ENCODE peak calls at places on chromosomes 11 and 22, in six cellular contexts. T, G, I, B, N and W are unnamed samples.
A peak's percentile ranks its signal among the peaks of the same experiment; 100 is the strongest.

GRCh38 chr11:72001834-72002591 is 3.3 kb downstream of the IL18BP start:
- DNase-seq in T (no peak), G (no peak), I (no peak), B (no peak), N (no peak), W (no peak)

GRCh38 chr11:94781822-94782221 is 13.7 kb downstream of the AMOTL1 start:
- DNase-seq in T (no peak), G (no peak), I (no peak), B (no peak), N (no peak), W (no peak)

GRCh38 chr11:75768909-75769771 is 562 bp downstream of the DGAT2 start:
- DNase-seq in T (no peak), G (no peak), I (no peak), B (no peak), N (no peak), W (no peak)

GRCh38 chr11:36300651-36301050 is 4.6 kb downstream of the PRR5L start:
- DNase-seq in T (no peak), G (no peak), I (no peak), B (peak; percentile 60), N (no peak), W (no peak)

GRCh38 chr11:89205378-89205777 is 27.7 kb downstream of the TYR start:
- DNase-seq in T (no peak), G (no peak), I (peak; percentile 4), B (no peak), N (no peak), W (no peak)

GRCh38 chr22:22085702-22086500 is 103.3 kb upstream of the TOP3B start:
- DNase-seq in T (no peak), G (no peak), I (peak; percentile 15), B (no peak), N (peak; percentile 14), W (no peak)

GRCh38 chr11:130533113-130533803 is 84.8 kb downstream of the ADAMTS15 start:
- DNase-seq in T (no peak), G (no peak), I (no peak), B (no peak), N (no peak), W (no peak)

GRCh38 chr11:11667056-11667455 is 45.3 kb upstream of the GALNT18 start:
- DNase-seq in T (no peak), G (no peak), I (no peak), B (no peak), N (no peak), W (no peak)

GRCh38 chr11:73114110-73114834 is 27.8 kb downstream of the FCHSD2 start:
- DNase-seq in T (no peak), G (no peak), I (no peak), B (no peak), N (no peak), W (no peak)

GRCh38 chr11:2204361-2205213 is 33.0 kb upstream of the TH start:
- DNase-seq in T (no peak), G (no peak), I (no peak), B (peak; percentile 36), N (no peak), W (peak; percentile 8)

GRCh38 chr11:36510567-36511020 is 522 bp upstream of the TRAF6 start:
- DNase-seq in T (no peak), G (no peak), I (no peak), B (no peak), N (no peak), W (no peak)

GRCh38 chr11:78158987-78159662 is 19.7 kb upstream of the ALG8 start:
- DNase-seq in T (no peak), G (no peak), I (no peak), B (no peak), N (no peak), W (no peak)

GRCh38 chr22:28958611-28959010 is 75.2 kb downstream of the ZNRF3 start:
- DNase-seq in T (no peak), G (no peak), I (no peak), B (no peak), N (peak; percentile 58), W (no peak)

GRCh38 chr22:20953668-20954500 is 13.2 kb upstream of the AIFM3 start:
- DNase-seq in T (no peak), G (no peak), I (no peak), B (no peak), N (no peak), W (no peak)

GRCh38 chr22:32204856-32205722 is at the start of gene RFPL2:
- DNase-seq in T (no peak), G (no peak), I (peak; percentile 66), B (peak; percentile 69), N (peak; percentile 4), W (peak; percentile 62)
- TF ChIP-seq CTCF in T (no peak), G (no peak), I (peak; percentile 18), B (no peak), N (no peak), W (no peak)

GRCh38 chr11:120718171-120718570 is 206.6 kb downstream of the GRIK4 start:
- DNase-seq in T (no peak), G (no peak), I (no peak), B (no peak), N (no peak), W (no peak)
- TF ChIP-seq CTCF in T (no peak), G (no peak), I (no peak), B (no peak), N (no peak), W (no peak)

DNA sequence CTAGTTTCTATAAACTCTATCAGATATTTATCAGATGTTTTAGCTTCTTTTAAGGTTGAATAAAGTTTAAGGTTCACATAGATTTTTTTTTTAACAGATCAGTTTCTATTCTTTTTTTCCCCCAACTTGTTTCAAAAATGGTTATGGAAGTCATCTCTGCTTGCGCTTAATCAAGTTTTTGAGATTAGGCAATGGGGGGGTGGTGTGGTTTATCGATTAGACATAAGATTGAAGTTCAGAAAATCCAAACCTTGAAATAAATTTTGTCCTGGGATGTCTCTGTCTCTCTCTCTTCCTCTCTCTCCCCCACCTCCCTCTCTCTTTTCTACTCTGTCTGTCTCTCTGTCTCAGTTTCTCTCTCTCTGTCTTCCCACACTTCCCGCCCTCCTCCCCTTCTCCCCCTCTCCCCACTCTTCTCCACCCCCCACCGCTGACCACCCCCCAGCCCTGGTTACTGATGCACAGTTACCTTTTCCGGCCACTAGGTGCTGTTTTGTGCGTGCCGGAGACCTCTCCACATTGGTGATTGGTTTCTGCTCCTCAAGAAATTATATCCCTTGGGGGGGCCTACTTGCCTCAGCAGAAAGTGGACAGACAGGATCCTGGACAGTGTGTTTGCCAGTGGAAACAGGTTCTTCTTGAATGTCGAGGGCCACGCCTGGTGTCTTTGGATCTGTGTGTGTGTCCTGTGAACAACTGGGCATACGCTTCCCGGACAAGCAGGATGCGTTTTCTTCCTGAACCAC is 29.7 kb upstream of the ANO1 start:
- DNase-seq in T (no peak), G (no peak), I (peak; percentile 55), B (no peak), N (no peak), W (no peak)
- TF ChIP-seq CTCF in T (peak; percentile 35), G (peak; percentile 42), I (peak; percentile 75), B (no peak), N (peak; percentile 5), W (peak; percentile 40)

DNA sequence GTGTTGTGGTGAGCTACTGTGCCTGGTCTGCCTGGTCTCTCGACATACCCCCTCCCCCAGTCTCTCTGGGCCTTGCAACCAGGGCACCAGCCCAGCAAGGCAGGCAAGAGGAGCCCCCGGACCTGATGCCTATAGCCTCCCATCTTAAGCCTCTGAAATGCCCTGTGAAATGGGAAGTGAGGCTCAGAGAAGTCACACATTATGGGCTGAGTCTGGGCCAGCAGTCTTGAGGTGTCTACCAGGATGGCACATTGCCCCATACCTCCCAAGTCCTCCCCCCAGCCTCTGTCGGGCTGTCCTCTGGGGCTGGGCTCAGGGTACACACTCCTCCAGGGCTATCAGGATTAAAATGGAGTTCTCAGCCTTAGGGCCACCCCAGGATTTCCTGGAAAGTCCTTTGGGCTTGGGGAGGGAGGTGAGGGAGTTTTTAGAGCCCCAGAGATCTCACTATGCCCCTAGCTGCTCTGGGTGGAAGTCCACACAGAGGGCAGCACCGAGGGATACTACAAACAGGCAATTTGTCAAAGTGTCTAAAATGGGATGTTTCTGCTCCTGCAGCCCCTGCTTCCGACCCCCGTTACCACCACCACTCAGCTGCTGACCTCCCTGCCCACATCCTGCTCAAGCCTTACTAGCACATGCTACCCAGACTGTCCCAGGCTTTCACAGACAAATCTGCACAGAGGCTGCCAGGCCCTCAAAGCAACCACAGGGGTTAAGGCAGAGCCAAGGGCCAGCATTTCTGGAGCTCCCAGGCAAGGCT is 3.1 kb upstream of the SH3BP1 start:
- DNase-seq in T (no peak), G (no peak), I (no peak), B (no peak), N (peak; percentile 97), W (no peak)
- TF ChIP-seq CTCF in T (no peak), G (peak; percentile 53), I (peak; percentile 48), B (no peak), N (peak; percentile 38), W (no peak)

DNA sequence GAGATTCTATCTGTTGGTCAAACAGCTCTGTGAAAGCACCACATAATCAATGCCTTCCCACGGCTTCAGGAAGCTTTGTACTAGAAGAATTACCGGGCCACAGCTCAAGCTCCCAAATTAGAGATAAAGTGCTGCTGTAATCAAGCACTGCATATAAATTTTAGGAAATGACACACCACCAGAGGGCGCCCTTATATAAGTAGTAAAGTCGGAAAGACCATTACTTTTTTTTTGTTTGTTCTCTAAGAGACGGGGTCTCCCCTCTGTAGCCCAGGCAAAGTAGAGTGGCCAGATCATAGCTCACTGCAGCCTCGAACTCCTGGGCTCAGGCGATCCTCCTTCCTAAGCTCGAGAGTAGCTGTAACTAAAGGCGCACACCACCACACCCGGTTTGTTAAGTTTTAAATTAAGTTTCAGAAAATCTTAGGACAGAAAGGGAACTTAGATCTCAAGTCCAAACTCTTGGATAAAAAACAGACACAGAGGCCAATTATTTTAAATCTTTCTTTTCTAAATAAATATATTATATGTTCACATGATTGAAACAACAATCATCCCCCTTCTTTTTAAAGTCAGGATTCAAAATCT is 32.6 kb downstream of the PRCP start:
- DNase-seq in T (peak; percentile 72), G (no peak), I (peak; percentile 64), B (peak; percentile 48), N (peak; percentile 60), W (peak; percentile 66)
- TF ChIP-seq CTCF in T (peak; percentile 66), G (peak; percentile 61), I (peak; percentile 80), B (peak; percentile 72), N (peak; percentile 61), W (peak; percentile 82)

GRCh38 chr11:116772443-116773202 is at the start of gene BUD13:
- DNase-seq in T (peak; percentile 50), G (peak; percentile 31), I (peak; percentile 72), B (peak; percentile 94), N (peak; percentile 81), W (peak; percentile 85)
- TF ChIP-seq CTCF in T (no peak), G (no peak), I (no peak), B (no peak), N (no peak), W (no peak)

DNA sequence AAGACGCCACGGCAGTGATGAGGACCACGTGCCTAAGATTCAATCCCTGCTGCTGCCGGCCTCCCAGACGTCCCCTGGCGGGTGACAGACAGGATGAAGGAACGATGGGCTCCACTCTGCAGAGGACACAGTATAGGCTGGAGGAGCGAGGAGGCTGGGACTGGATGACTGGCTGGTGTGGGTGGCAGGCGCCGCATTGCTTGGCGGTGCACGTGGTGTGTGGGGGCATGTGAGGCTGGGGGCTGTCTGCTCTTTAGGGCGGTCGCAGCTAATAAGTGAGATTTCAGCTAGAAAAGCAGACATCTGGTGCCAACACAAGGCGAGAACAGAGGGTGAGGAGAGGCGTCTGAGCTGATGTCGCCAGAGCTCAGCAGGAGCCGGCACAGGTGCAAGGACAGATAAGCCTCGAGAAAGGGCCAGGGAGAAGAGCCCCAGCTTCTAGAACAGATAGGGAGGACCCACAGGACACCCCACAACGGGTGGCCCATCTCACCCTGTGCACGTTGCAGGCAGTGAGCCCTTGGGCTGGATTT is 33.2 kb downstream of the TSPAN4 start:
- DNase-seq in T (no peak), G (no peak), I (no peak), B (no peak), N (no peak), W (no peak)
- TF ChIP-seq CTCF in T (no peak), G (no peak), I (no peak), B (no peak), N (no peak), W (no peak)